ENCODE peak calls at places on chromosomes 5 and 9, in seven cellular contexts. D is HT1080; P is activated T-cell treated with anti-CD3 and anti-CD28 coated beads, Interleukin-2, amount 50 U/mL, for 72 hours; S is T-helper 2 cell; L is LNCaP clone FGC; Q is retina; E is head of caudate nucleus. H is an unnamed sample.
A peak's percentile ranks its signal among the peaks of the same experiment; 100 is the strongest.

GRCh38 chr9:124281934-124282351 is 24.2 kb downstream of the NEK6 start:
- DNase-seq in D (no peak), P (no peak), S (no peak), L (no peak), Q (no peak), E (peak; percentile 29), H (no peak)

GRCh38 chr5:172160506-172160905 is 27.5 kb downstream of the STK10 start:
- DNase-seq in D (no peak), P (no peak), S (no peak), L (no peak), Q (no peak), E (no peak), H (no peak)

GRCh38 chr9:15485836-15486678 is 24.7 kb downstream of the PSIP1 start:
- DNase-seq in D (peak; percentile 20), P (no peak), S (peak; percentile 22), L (no peak), Q (no peak), E (no peak), H (peak; percentile 28)

GRCh38 chr9:126750941-126751725 is 53.7 kb upstream of the ZBTB43 start:
- DNase-seq in D (no peak), P (no peak), S (no peak), L (no peak), Q (no peak), E (no peak), H (no peak)

GRCh38 chr9:125428060-125428481 is 166.4 kb downstream of the GAPVD1 start:
- DNase-seq in D (no peak), P (peak; percentile 33), S (no peak), L (no peak), Q (no peak), E (no peak), H (peak; percentile 34)

GRCh38 chr9:18438300-18438925 is 35.5 kb upstream of the ADAMTSL1 start:
- DNase-seq in D (no peak), P (no peak), S (no peak), L (no peak), Q (peak; percentile 88), E (peak; percentile 39), H (no peak)

GRCh38 chr5:102823441-102823874 is 68.4 kb downstream of the PAM start:
- DNase-seq in D (no peak), P (no peak), S (no peak), L (no peak), Q (no peak), E (no peak), H (no peak)

GRCh38 chr5:159571501-159572244 is 241.4 kb upstream of the IL12B start:
- DNase-seq in D (no peak), P (no peak), S (no peak), L (peak; percentile 14), Q (peak; percentile 21), E (no peak), H (no peak)

GRCh38 chr5:91219803-91220371 is 163.2 kb downstream of the ARRDC3 start:
- DNase-seq in D (no peak), P (peak; percentile 20), S (peak; percentile 61), L (no peak), Q (no peak), E (peak; percentile 30), H (no peak)

GRCh38 chr9:4769321-4770080 is 23.2 kb upstream of the RCL1 start:
- DNase-seq in D (peak; percentile 88), P (peak; percentile 25), S (peak; percentile 49), L (no peak), Q (no peak), E (no peak), H (no peak)

GRCh38 chr9:104808030-104808614 is 44.2 kb downstream of the NIPSNAP3B start:
- DNase-seq in D (peak; percentile 51), P (no peak), S (no peak), L (no peak), Q (no peak), E (peak; percentile 66), H (no peak)

GRCh38 chr5:142378737-142379365 is 54.0 kb upstream of the SPRY4 start:
- DNase-seq in D (no peak), P (no peak), S (no peak), L (no peak), Q (no peak), E (no peak), H (no peak)

GRCh38 chr5:166562246-166562645 is 1729.2 kb upstream of the WWC1 start:
- DNase-seq in D (peak; percentile 1), P (no peak), S (no peak), L (no peak), Q (no peak), E (no peak), H (no peak)

GRCh38 chr5:141782991-141783598 is 95.1 kb downstream of the PCDH1 start:
- DNase-seq in D (no peak), P (no peak), S (no peak), L (no peak), Q (peak; percentile 58), E (no peak), H (no peak)

GRCh38 chr9:130860458-130861316 is 25.6 kb downstream of the ABL1 start:
- DNase-seq in D (peak; percentile 97), P (no peak), S (no peak), L (no peak), Q (peak; percentile 75), E (peak; percentile 36), H (no peak)

GRCh38 chr9:136799854-136800657 is 3.9 kb downstream of the CCDC183 start:
- DNase-seq in D (peak; percentile 34), P (peak; percentile 83), S (peak; percentile 86), L (peak; percentile 89), Q (peak; percentile 80), E (peak; percentile 86), H (no peak)

GRCh38 chr5:79171846-79172245 is 60.2 kb downstream of the BHMT start:
- DNase-seq in D (no peak), P (no peak), S (no peak), L (no peak), Q (no peak), E (no peak), H (no peak)

H was measured in KG1.